ENCODE peak calls at places on chromosomes 5 and 9, in five cellular contexts. K, M, Y, C and U are unnamed samples.
A peak's percentile ranks its signal among the peaks of the same experiment; 100 is the strongest.

GRCh38 chr9:92097997-92098482 is 17.2 kb downstream of the SPTLC1 start:
- DNase-seq in C (peak; percentile 13), K (no peak), Y (peak; percentile 13), M (no peak), U (peak; percentile 45)

GRCh38 chr9:127224883-127225739 is 39.5 kb upstream of the GARNL3 start:
- DNase-seq in Y (peak; percentile 86), C (peak; percentile 93), K (peak; percentile 99), M (peak; percentile 95), U (peak; percentile 98)

GRCh38 chr5:172142709-172143215 is 45.3 kb downstream of the STK10 start:
- DNase-seq in Y (no peak), K (no peak), C (no peak), M (no peak), U (no peak)

GRCh38 chr9:18058564-18058963 is 415.4 kb upstream of the ADAMTSL1 start:
- DNase-seq in K (no peak), Y (no peak), M (no peak), C (no peak), U (no peak)

GRCh38 chr5:172486451-172486850 is 32.1 kb upstream of the SH3PXD2B start:
- DNase-seq in C (no peak), K (no peak), Y (no peak), M (no peak), U (no peak)

GRCh38 chr5:39599721-39600431 is 175.1 kb upstream of the DAB2 start:
- DNase-seq in Y (no peak), C (no peak), K (no peak), M (no peak), U (no peak)

GRCh38 chr5:68304421-68305052 is 89.0 kb downstream of the PIK3R1 start:
- DNase-seq in M (no peak), Y (no peak), K (no peak), C (no peak), U (no peak)

GRCh38 chr5:72402959-72403628 is 82.9 kb downstream of the PTCD2 start:
- DNase-seq in Y (no peak), M (no peak), C (no peak), K (no peak), U (no peak)

GRCh38 chr5:173180331-173180730 is 36.0 kb downstream of the BNIP1 start:
- DNase-seq in M (no peak), C (no peak), Y (no peak), K (no peak), U (no peak)

GRCh38 chr9:6897207-6897822 is 139.5 kb downstream of the KDM4C start:
- DNase-seq in C (no peak), K (no peak), M (no peak), Y (no peak), U (no peak)

GRCh38 chr9:129002989-129003388 is 25.1 kb downstream of the SH3GLB2 start:
- DNase-seq in K (no peak), Y (no peak), M (no peak), C (no peak), U (no peak)

GRCh38 chr9:37390759-37391158 is 31.7 kb upstream of the GRHPR start:
- DNase-seq in Y (no peak), K (no peak), C (no peak), M (peak; percentile 70), U (no peak)

GRCh38 chr9:123473226-123473625 is 117.2 kb downstream of the CRB2 start:
- DNase-seq in Y (no peak), M (no peak), C (no peak), K (no peak), U (no peak)

GRCh38 chr5:163005949-163006348 is 431.4 kb upstream of the CCNG1 start:
- DNase-seq in K (no peak), C (no peak), M (no peak), Y (no peak), U (no peak)

GRCh38 chr9:136170291-136170901 is 34.5 kb downstream of the LHX3 start:
- DNase-seq in M (no peak), Y (peak; percentile 38), C (peak; percentile 34), K (no peak), U (no peak)

GRCh38 chr5:112485802-112486427 is 66.8 kb upstream of the EPB41L4A start:
- DNase-seq in M (no peak), K (no peak), C (no peak), Y (no peak), U (no peak)

GRCh38 chr5:124906339-124907097 is 160.1 kb upstream of the ZNF608 start:
- DNase-seq in Y (no peak), K (no peak), M (no peak), C (no peak), U (peak; percentile 29)

GRCh38 chr9:134624119-134624826 is 17.3 kb upstream of the COL5A1 start:
- DNase-seq in K (no peak), M (peak; percentile 46), Y (no peak), C (no peak), U (no peak)

GRCh38 chr5:60883229-60883628 is 39.2 kb upstream of the ELOVL7 start:
- DNase-seq in M (no peak), C (no peak), Y (no peak), K (no peak), U (no peak)

GRCh38 chr5:119032653-119033052 is 38.2 kb upstream of the DMXL1 start:
- DNase-seq in K (no peak), M (no peak), Y (no peak), C (no peak), U (no peak)

GRCh38 chr9:2418619-2419018 is 203.0 kb upstream of the VLDLR start:
- DNase-seq in C (no peak), Y (no peak), M (no peak), K (no peak), U (no peak)

GRCh38 chr9:133114451-133114885 is 6.6 kb downstream of the RALGDS start:
- DNase-seq in C (no peak), K (peak; percentile 90), M (peak; percentile 62), Y (no peak), U (peak; percentile 51)

GRCh38 chr5:158637039-158637438 is 462.7 kb downstream of the EBF1 start:
- DNase-seq in C (no peak), M (no peak), Y (no peak), K (no peak), U (no peak)

GRCh38 chr9:5435912-5436311 is 1.8 kb downstream of the PLGRKT start:
- DNase-seq in K (no peak), M (no peak), C (no peak), Y (no peak), U (no peak)

GRCh38 chr5:167158588-167158987 is 1132.9 kb upstream of the WWC1 start:
- DNase-seq in Y (no peak), K (no peak), M (no peak), C (no peak), U (no peak)

GRCh38 chr5:134564396-134564795 is 38.9 kb downstream of the JADE2 start:
- DNase-seq in C (no peak), K (no peak), Y (no peak), M (no peak), U (no peak)

GRCh38 chr9:121550569-121551512 is 51.2 kb upstream of the GGTA1 start:
- DNase-seq in Y (peak; percentile 40), M (peak; percentile 80), K (peak; percentile 95), C (peak; percentile 54), U (peak; percentile 55)

GRCh38 chr5:54859321-54859720 is 126.1 kb downstream of the ESM1 start:
- DNase-seq in Y (no peak), K (no peak), M (no peak), C (no peak), U (no peak)

GRCh38 chr9:129464972-129465833 is 155.7 kb downstream of the C9orf50 start:
- DNase-seq in K (no peak), Y (no peak), M (no peak), C (no peak), U (no peak)

GRCh38 chr9:92764381-92764987 is at the start of gene BICD2:
- DNase-seq in Y (no peak), M (no peak), C (no peak), K (no peak), U (no peak)

GRCh38 chr9:37730256-37730655 is 23.3 kb upstream of the TRMT10B start:
- DNase-seq in K (no peak), C (no peak), Y (no peak), M (no peak), U (no peak)